ENCODE peak calls at places on chromosomes 3 and 15, in six cellular contexts. G, C, Z, K, Q and A are unnamed samples.
A peak's percentile ranks its signal among the peaks of the same experiment; 100 is the strongest.

GRCh38 chr3:51975857-51976549 is 1.1 kb downstream of the ABHD14A start:
- DNase-seq in K (peak; percentile 87), G (peak; percentile 37), Q (no peak), Z (peak; percentile 50), C (no peak), A (no peak)

GRCh38 chr3:61961882-61962281 is 400.5 kb downstream of the PTPRG start:
- DNase-seq in Q (no peak), C (no peak), Z (no peak), G (no peak), K (no peak), A (no peak)

GRCh38 chr3:14816359-14816758 is 2.4 kb upstream of the FGD5 start:
- DNase-seq in G (no peak), Z (no peak), C (no peak), K (no peak), Q (no peak), A (no peak)

GRCh38 chr3:170410428-170411029 is 8.1 kb upstream of the CLDN11 start:
- DNase-seq in Q (no peak), C (no peak), Z (peak; percentile 35), K (no peak), G (peak; percentile 64), A (no peak)

GRCh38 chr3:194061421-194062029 is 74.4 kb upstream of the HES1 start:
- DNase-seq in K (no peak), Z (no peak), Q (no peak), G (no peak), C (no peak), A (no peak)

GRCh38 chr3:139388961-139389551 is 391 bp downstream of the COPB2 start:
- DNase-seq in Z (no peak), C (no peak), G (no peak), Q (no peak), K (no peak), A (no peak)

GRCh38 chr3:112446343-112446742 is 52.9 kb downstream of the BTLA start:
- DNase-seq in G (no peak), Z (no peak), Q (no peak), K (no peak), C (peak; percentile 45), A (peak; percentile 31)

GRCh38 chr3:31275038-31275562 is 257.6 kb upstream of the STT3B start:
- DNase-seq in K (no peak), Q (no peak), C (no peak), Z (no peak), G (peak; percentile 79), A (peak; percentile 7)

GRCh38 chr3:69426291-69426690 is 40.4 kb upstream of the FRMD4B start:
- DNase-seq in Q (no peak), K (no peak), C (no peak), G (no peak), Z (peak; percentile 4), A (no peak)

GRCh38 chr3:129890125-129890524 is 3.4 kb downstream of the TMCC1 start:
- DNase-seq in C (no peak), G (no peak), Q (no peak), Z (peak; percentile 81), K (no peak), A (no peak)

GRCh38 chr3:173938159-173938558 is 540.6 kb downstream of the NLGN1 start:
- DNase-seq in C (no peak), K (no peak), G (peak; percentile 60), Q (no peak), Z (no peak), A (peak; percentile 61)

GRCh38 chr3:171039674-171040073 is 13.2 kb upstream of the SLC2A2 start:
- DNase-seq in C (no peak), Z (no peak), G (no peak), Q (no peak), K (no peak), A (no peak)

GRCh38 chr3:73786346-73786807 is 161.6 kb upstream of the PDZRN3 start:
- DNase-seq in K (no peak), C (peak; percentile 90), Q (no peak), G (peak; percentile 1), Z (no peak), A (peak; percentile 88)

GRCh38 chr3:122857019-122857418 is 62.1 kb downstream of the SLC49A4 start:
- DNase-seq in G (no peak), Q (no peak), K (no peak), Z (no peak), C (no peak), A (no peak)

GRCh38 chr3:194249323-194250103 is 101.6 kb downstream of the CPN2 start:
- DNase-seq in K (peak; percentile 62), C (no peak), G (no peak), Z (no peak), Q (no peak), A (no peak)

GRCh38 chr3:190424478-190425439 is 24.9 kb downstream of the TMEM207 start:
- DNase-seq in Z (peak; percentile 65), G (peak; percentile 78), K (peak; percentile 78), Q (no peak), C (no peak), A (no peak)

GRCh38 chr15:65980824-65981456 is 111.6 kb downstream of the RAB11A start:
- DNase-seq in G (peak; percentile 67), Q (no peak), C (peak; percentile 56), K (no peak), Z (peak; percentile 60), A (peak; percentile 32)

GRCh38 chr15:44519537-44519936 is 17.4 kb upstream of the EIF3J start:
- DNase-seq in G (no peak), C (no peak), K (no peak), Q (no peak), Z (no peak), A (no peak)

GRCh38 chr15:59492389-59493377 is 54.7 kb downstream of the FAM81A start:
- DNase-seq in K (no peak), G (peak; percentile 77), Z (peak; percentile 63), C (peak; percentile 7), Q (no peak), A (peak; percentile 31)

GRCh38 chr3:120145498-120146285 is 51.4 kb upstream of the GSK3B start:
- DNase-seq in G (peak; percentile 94), C (no peak), Q (no peak), K (no peak), Z (no peak), A (no peak)

GRCh38 chr15:42408178-42408577 is 48.9 kb downstream of the CAPN3 start:
- DNase-seq in Q (no peak), C (no peak), K (no peak), G (no peak), Z (no peak), A (no peak)

GRCh38 chr15:51093865-51094605 is 671 bp downstream of the TNFAIP8L3 start:
- DNase-seq in K (peak; percentile 82), Z (peak; percentile 58), Q (no peak), C (no peak), G (no peak), A (no peak)

DNA sequence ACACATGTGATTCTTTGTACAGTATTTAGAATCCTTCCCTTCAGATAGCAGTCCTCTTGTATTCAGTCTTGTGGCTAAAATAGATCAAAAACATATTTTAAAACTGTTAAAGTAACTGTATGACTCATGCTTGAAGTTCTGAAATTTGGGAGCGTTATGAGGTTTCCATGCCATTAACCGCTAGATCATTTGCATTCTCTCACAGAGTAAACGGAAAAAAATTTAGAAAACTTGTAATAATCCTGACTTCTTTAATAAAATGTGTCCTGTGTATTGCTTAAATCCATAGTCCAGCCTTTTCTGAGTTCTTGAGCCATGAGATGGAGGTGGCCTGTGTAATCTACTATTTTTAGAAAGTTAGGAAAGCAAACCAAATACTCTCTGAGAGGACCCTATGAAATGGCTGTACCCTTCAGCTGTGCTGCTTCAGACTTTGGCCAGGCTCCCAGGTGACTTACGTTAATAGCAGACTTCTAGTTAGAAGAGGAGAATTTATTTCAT is 33.8 kb downstream of the MBNL1 start:
- DNase-seq in K (no peak), G (peak; percentile 45), C (peak; percentile 79), Q (no peak), Z (peak; percentile 67), A (no peak)
- H3K4me3 ChIP-seq in K (no peak overlapping the region), G (no peak overlapping the region), C (no peak overlapping the region), Q (peak overlapping the region; percentile 58), Z (peak overlapping the region; percentile 40), A (no peak overlapping the region)

GRCh38 chr15:57667171-57667924 is 39.2 kb upstream of the POLR2M start:
- DNase-seq in G (peak; percentile 65), Z (no peak), Q (no peak), C (peak; percentile 21), K (no peak), A (peak; percentile 55)
- TF ChIP-seq CTCF in G (peak; percentile 63), Z (no peak), Q (peak; percentile 16), C (peak; percentile 51), K (peak; percentile 38), A (peak; percentile 50)

GRCh38 chr3:149662240-149662887 is 4.5 kb upstream of the WWTR1 start:
- DNase-seq in Q (no peak), Z (no peak), C (no peak), K (no peak), G (no peak), A (no peak)

GRCh38 chr3:149660462-149660861 is 2.6 kb upstream of the WWTR1 start:
- DNase-seq in Q (no peak), Z (no peak), C (no peak), G (no peak), K (no peak), A (no peak)

GRCh38 chr3:149659173-149659468 is 1.3 kb upstream of the WWTR1 start:
- DNase-seq in Z (no peak), C (no peak), G (no peak), K (no peak), Q (no peak), A (no peak)

GRCh38 chr3:149667576-149667975 is 9.8 kb upstream of the WWTR1 start:
- DNase-seq in C (no peak), G (no peak), Z (no peak), K (no peak), Q (no peak), A (no peak)

DNA sequence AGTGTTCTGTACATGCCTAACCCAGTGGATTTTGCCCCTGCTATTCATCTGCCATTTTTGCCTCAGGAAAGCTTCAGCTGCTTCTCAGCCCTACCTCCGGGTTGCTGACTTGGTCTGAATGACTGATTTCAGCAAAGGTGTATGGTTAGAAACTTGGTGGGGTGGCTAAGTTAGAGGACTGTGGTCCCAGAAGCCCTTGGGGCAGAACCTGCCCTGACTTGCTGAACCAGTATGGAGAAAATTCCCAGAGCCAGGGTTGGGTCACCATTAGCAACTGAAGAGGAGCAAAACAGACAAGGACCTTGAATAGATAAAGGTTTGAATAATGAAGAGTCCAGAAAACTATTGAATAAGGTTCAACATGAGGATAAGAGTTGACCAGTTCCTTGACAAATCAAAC is 6.1 kb upstream of the WWTR1 start:
- DNase-seq in Q (no peak), G (no peak), C (no peak), K (no peak), Z (no peak), A (no peak)
- H3K4me3 ChIP-seq in Q (no peak overlapping the region), G (no peak overlapping the region), C (no peak overlapping the region), K (no peak overlapping the region), Z (no peak overlapping the region), A (no peak overlapping the region)

DNA sequence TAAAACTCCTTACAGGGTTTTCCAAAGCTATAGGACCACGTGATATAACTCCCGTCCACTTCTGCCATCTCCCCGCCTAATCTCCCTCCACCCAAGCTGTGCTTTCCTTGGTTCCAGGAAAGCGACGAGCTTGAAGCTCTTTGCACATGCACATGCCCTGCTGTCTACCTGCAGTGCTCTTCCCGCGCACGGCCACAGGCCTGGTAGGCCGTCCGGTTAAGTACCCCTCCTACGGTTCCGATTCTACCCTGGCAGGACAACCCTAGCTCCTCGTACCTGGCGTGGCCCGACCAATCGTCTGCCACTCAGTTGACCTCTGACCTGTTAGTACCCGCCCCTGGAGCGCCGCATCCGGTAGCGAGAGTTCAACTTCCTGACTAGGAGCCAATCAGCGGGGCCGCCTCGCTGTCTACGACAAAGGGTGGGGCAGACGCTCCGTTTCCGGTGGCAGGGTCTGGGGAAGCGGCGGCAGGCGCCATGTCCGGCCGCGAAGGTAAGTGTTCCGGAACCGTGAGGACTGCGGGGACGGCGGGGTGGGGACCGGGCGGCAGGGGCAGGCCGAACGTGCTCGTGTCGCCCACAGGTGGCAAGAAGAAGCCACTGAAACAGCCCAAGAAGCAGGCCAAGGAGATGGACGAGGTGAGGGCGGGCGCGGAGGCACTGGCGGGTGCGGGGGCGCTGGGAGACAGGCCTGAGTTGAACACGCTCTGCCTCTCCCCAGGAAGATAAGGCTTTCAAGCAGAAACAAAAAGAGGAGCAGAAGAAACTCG is at the start of the genes CCDC51 and TMA7:
- DNase-seq in Z (peak; percentile 98), K (peak; percentile 97), G (peak; percentile 99), C (peak; percentile 72), Q (peak; percentile 90), A (peak; percentile 88)
- TF ChIP-seq CTCF in Z (no peak), K (no peak), G (no peak), C (no peak), Q (no peak), A (no peak)